ENCODE peak calls at places on chromosomes 16 and 17, in eight cellular contexts. O is cardiac fibroblast, S is left ventricle myocardium inferior, J is cardiac muscle cell, G is foreskin fibroblast, W is fibroblast of lung, P is WTC11, M is fibroblast of the aortic adventitia. V is an unnamed sample.

GRCh38 chr17:50331085-50331791 is 14.7 kb upstream of the XYLT2 start:
- DNase-seq in O (peak; percentile 95), S (no peak), J (peak; percentile 80), G (peak; percentile 81), W (peak; percentile 84), P (no peak), M (peak; percentile 92), V (no peak)

GRCh38 chr16:70747703-70748631 is 53.0 kb downstream of the VAC14 start:
- DNase-seq in O (peak; percentile 25), S (no peak), J (peak; percentile 29), G (no peak), W (peak; percentile 46), P (no peak), M (no peak), V (peak; percentile 43)

GRCh38 chr17:63967953-63968352 is 4.8 kb downstream of the SCN4A start:
- DNase-seq in O (no peak), S (no peak), J (no peak), G (no peak), W (no peak), P (no peak), M (no peak), V (no peak)

GRCh38 chr16:80065565-80065964 is 465.0 kb upstream of the MAF start:
- DNase-seq in O (no peak), S (no peak), J (no peak), G (no peak), W (no peak), P (no peak), M (no peak), V (peak; percentile 33)

GRCh38 chr17:75271955-75272847 is 1.2 kb upstream of the MIF4GD start:
- DNase-seq in O (peak; percentile 43), S (peak; percentile 71), J (peak; percentile 46), G (peak; percentile 62), W (peak; percentile 31), P (no peak), M (no peak), V (no peak)

GRCh38 chr17:50627782-50628601 is 6.7 kb upstream of the ABCC3 start:
- DNase-seq in O (no peak), S (no peak), J (peak; percentile 27), G (no peak), W (no peak), P (peak; percentile 37), M (no peak), V (peak; percentile 90)

GRCh38 chr17:78390241-78391050 is 12.0 kb downstream of the PGS1 start:
- DNase-seq in O (peak; percentile 98), S (no peak), J (peak; percentile 91), G (peak; percentile 96), W (peak; percentile 94), P (no peak), M (peak; percentile 87), V (peak; percentile 69)

GRCh38 chr17:43601280-43602050 is 55.3 kb upstream of the ETV4 start:
- DNase-seq in O (peak; percentile 33), S (peak; percentile 50), J (no peak), G (no peak), W (peak; percentile 33), P (no peak), M (peak; percentile 51), V (no peak)

GRCh38 chr16:71524566-71525553 is 1.4 kb upstream of the CHST4 start:
- DNase-seq in O (no peak), S (no peak), J (no peak), G (no peak), W (no peak), P (no peak), M (no peak), V (no peak)

GRCh38 chr16:81485824-81486554 is 41.4 kb downstream of the CMIP start:
- DNase-seq in O (peak; percentile 36), S (no peak), J (peak; percentile 41), G (no peak), W (no peak), P (no peak), M (peak; percentile 98), V (no peak)

GRCh38 chr16:47037396-47037745 is 63.9 kb upstream of the DNAJA2 start:
- DNase-seq in O (no peak), S (peak; percentile 37), J (peak; percentile 27), G (no peak), W (no peak), P (peak; percentile 39), M (no peak), V (peak; percentile 35)

GRCh38 chr16:69324013-69324531 is 6.3 kb downstream of the PDF start:
- DNase-seq in O (no peak), S (peak; percentile 62), J (no peak), G (no peak), W (no peak), P (no peak), M (no peak), V (peak; percentile 48)

GRCh38 chr16:56193951-56194726 is 2.9 kb downstream of the GNAO1 start:
- DNase-seq in O (peak; percentile 48), S (peak; percentile 87), J (peak; percentile 76), G (peak; percentile 16), W (peak; percentile 54), P (peak; percentile 96), M (peak; percentile 22), V (peak; percentile 92)

GRCh38 chr17:75289832-75290337 is 652 bp upstream of the SLC25A19 start:
- DNase-seq in O (peak; percentile 65), S (peak; percentile 52), J (peak; percentile 68), G (peak; percentile 64), W (peak; percentile 82), P (no peak), M (peak; percentile 63), V (peak; percentile 62)

GRCh38 chr16:46688101-46688656 is 799 bp downstream of the VPS35 start:
- DNase-seq in O (peak; percentile 47), S (peak; percentile 25), J (peak; percentile 30), G (no peak), W (no peak), P (no peak), M (peak; percentile 27), V (no peak)

DNA sequence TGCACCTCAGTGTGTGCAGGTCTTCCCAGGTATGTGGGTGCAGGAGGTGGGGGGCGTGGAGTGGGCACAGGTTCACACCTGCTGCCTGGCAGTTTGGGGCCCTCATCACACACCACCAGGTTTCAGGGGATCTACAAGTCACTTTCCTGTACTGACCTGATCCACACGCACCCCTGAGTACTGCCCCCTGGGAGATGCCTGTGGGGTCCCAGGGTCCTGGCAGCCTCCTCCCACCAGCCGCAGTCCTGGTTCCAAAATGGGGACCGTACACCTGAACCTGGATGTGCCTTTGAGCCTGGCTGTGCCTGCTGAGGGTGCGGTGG is 25.9 kb downstream of the RNF213 start:
- DNase-seq in O (no peak), S (no peak), J (no peak), G (no peak), W (no peak), P (no peak), M (no peak), V (no peak)
- TF ChIP-seq CTCF in O (no peak), S (no peak), J (no peak), G (no peak), W (no peak), P (no peak), M (no peak), V (no peak)

GRCh38 chr17:1627987-1628855 is at the start of gene SLC43A2:
- DNase-seq in O (peak; percentile 74), S (peak; percentile 84), J (peak; percentile 82), G (peak; percentile 71), W (peak; percentile 68), P (peak; percentile 91), M (peak; percentile 69), V (peak; percentile 93)
- TF ChIP-seq CTCF in O (no peak), S (no peak), J (no peak), G (no peak), W (no peak), P (no peak), M (no peak), V (no peak)

DNA sequence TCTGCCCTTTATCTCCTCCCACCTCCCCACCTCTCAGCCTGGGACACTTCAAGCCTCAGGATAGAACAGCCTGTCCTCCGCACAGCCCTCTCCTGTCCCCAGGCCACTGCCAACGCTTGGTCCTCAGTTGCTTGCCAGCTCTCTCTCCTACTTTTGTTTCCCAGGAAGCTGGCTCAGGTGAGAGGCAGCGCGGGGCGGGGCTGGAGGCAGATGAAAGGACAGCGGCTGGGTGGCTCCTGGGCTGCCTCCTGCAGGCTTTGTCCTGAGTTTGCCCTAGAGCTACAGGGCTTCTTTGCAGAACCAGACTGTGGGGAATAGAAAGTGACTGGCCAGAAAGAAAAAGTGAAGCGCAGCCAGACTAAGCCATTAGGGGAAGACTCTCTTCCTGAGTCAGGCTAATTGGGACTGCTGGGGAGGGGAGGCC is 48.2 kb upstream of the CDC42EP4 start:
- DNase-seq in O (no peak), S (peak; percentile 72), J (no peak), G (no peak), W (no peak), P (peak; percentile 81), M (no peak), V (peak; percentile 80)
- TF ChIP-seq CTCF in O (no peak), S (peak; percentile 14), J (no peak), G (no peak), W (no peak), P (no peak), M (no peak), V (peak; percentile 37)

DNA sequence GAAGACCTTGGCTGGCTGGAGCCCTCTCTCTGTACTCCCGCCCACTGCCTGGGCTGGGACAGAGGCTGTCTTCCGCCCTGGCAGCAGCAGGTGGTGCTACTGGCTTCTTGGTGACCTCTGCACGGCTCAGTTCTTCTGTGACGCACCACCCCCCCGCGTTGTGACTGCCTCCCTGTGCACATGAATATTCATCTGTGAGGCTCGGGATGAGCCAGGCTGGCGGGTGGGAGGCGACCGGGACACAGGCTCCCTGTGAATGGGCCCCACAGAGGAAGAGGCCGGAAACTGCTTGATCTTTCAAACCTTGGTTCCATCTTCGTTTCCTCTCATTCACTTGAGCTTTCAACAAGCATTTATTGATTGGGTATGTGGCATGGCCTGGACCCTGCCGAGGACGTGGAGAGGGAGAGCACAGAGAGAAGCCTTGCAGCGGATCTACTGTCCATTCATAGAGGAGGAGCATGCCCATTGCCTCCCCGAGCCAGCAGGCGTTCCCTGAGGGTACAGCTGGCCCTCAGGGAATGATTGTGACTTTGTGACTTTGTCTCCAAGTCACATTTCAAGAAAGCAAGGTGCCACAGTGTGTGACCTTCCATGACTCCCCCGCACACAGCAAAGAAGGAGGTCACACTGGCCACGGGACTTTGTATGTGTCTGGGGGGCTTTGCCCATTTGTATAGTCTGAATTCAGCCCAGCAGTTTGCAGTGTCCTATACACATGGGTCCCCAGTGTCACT is 45.0 kb downstream of the B9D1 start:
- DNase-seq in O (peak; percentile 82), S (peak; percentile 85), J (peak; percentile 72), G (peak; percentile 81), W (peak; percentile 73), P (peak; percentile 94), M (peak; percentile 40), V (peak; percentile 91)
- TF ChIP-seq CTCF in O (peak; percentile 30), S (peak; percentile 52), J (peak; percentile 30), G (peak; percentile 11), W (peak; percentile 13), P (no peak), M (no peak), V (peak; percentile 56)

GRCh38 chr17:5587431-5588032 is 3.2 kb upstream of the NLRP1 start:
- DNase-seq in O (peak; percentile 87), S (no peak), J (peak; percentile 87), G (peak; percentile 54), W (peak; percentile 83), P (no peak), M (peak; percentile 85), V (peak; percentile 81)
- TF ChIP-seq CTCF in O (peak; percentile 85), S (peak; percentile 96), J (peak; percentile 88), G (peak; percentile 77), W (peak; percentile 93), P (peak; percentile 87), M (peak; percentile 91), V (peak; percentile 95)